ENCODE peak calls at places on chromosomes 3 and 15, in six cellular contexts. Z, J, I, K, W and G are unnamed samples.
A peak's percentile ranks its signal among the peaks of the same experiment; 100 is the strongest.

GRCh38 chr3:177804032-177804431 is 606.8 kb upstream of the TBL1XR1 start:
- DNase-seq in I (no peak), W (no peak), K (no peak), Z (no peak), J (no peak), G (no peak)

GRCh38 chr3:6392123-6392522 is 468.8 kb upstream of the GRM7 start:
- DNase-seq in K (no peak), Z (no peak), W (no peak), J (no peak), I (no peak), G (no peak)

GRCh38 chr15:75455982-75456531 is 4.6 kb upstream of the SIN3A start:
- DNase-seq in Z (peak; percentile 65), J (peak; percentile 12), W (no peak), I (no peak), K (peak; percentile 69), G (peak; percentile 77)

GRCh38 chr3:136195258-136196063 is 674 bp downstream of the MSL2 start:
- DNase-seq in Z (peak; percentile 80), J (peak; percentile 22), I (peak; percentile 58), K (peak; percentile 63), W (no peak), G (peak; percentile 88)

GRCh38 chr15:71357357-71357756 is 242.1 kb downstream of the THSD4 start:
- DNase-seq in J (no peak), I (peak; percentile 51), W (no peak), K (peak; percentile 54), Z (no peak), G (no peak)

GRCh38 chr15:40582726-40583246 is 11.3 kb upstream of the KNL1 start:
- DNase-seq in Z (no peak), W (no peak), J (peak; percentile 86), I (no peak), K (peak; percentile 18), G (peak; percentile 4)

GRCh38 chr3:45986303-45986982 is 9.2 kb downstream of the FYCO1 start:
- DNase-seq in Z (peak; percentile 91), W (peak; percentile 69), K (peak; percentile 42), J (no peak), I (peak; percentile 57), G (peak; percentile 85)

GRCh38 chr3:126999383-126999782 is 16.5 kb downstream of the PLXNA1 start:
- DNase-seq in W (no peak), J (no peak), I (no peak), K (no peak), Z (no peak), G (no peak)

GRCh38 chr15:57697588-57697987 is 8.9 kb upstream of the POLR2M start:
- DNase-seq in J (no peak), W (no peak), Z (peak; percentile 17), I (no peak), K (no peak), G (peak; percentile 50)

GRCh38 chr3:88031543-88032148 is 27.2 kb downstream of the CGGBP1 start:
- DNase-seq in W (no peak), I (no peak), K (peak; percentile 8), Z (peak; percentile 65), J (no peak), G (peak; percentile 66)

DNA sequence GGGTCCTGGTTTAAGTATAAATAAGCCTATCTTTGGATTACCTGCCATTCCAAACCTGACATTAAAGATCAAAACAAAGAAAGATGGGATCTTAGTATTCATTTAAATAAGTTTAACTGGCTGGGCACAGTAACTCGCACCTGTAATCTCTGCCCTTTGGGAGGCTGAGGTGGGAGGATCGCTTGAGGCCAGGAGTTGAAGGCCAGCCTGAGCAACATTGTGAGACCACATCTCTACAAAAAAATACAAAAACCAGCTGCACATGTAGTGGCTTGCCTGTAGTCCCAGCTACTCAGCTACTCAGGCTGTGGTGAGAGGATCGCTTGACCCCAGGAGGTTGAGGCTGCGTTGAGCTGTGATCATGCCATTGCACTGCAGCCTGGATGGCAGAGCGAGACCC is 176.9 kb downstream of the FNDC3B start:
- DNase-seq in I (no peak), Z (no peak), K (no peak), W (no peak), J (no peak), G (no peak)
- H3K4me1 ChIP-seq in I (peaks cover 84% of the 10 kb centered on the region), Z (peaks cover 4% of the 10 kb centered on the region), K (peaks cover 31% of the 10 kb centered on the region), W (peaks cover 48% of the 10 kb centered on the region), J (peaks cover 5% of the 10 kb centered on the region), G (peaks cover 62% of the 10 kb centered on the region)

GRCh38 chr15:49042165-49042564 is 4.1 kb downstream of the SECISBP2L start:
- DNase-seq in I (no peak), W (no peak), J (no peak), K (no peak), Z (no peak), G (no peak)

GRCh38 chr15:49041406-49041805 is 4.8 kb downstream of the SECISBP2L start:
- DNase-seq in W (no peak), K (no peak), Z (no peak), J (no peak), I (no peak), G (peak; percentile 25)

GRCh38 chr15:49037546-49037940 is 8.7 kb downstream of the SECISBP2L start:
- DNase-seq in J (no peak), Z (peak; percentile 25), W (no peak), K (no peak), I (no peak), G (peak; percentile 13)

GRCh38 chr15:49038382-49038781 is 7.9 kb downstream of the SECISBP2L start:
- DNase-seq in W (no peak), J (no peak), K (peak; percentile 8), I (no peak), Z (no peak), G (peak; percentile 67)

DNA sequence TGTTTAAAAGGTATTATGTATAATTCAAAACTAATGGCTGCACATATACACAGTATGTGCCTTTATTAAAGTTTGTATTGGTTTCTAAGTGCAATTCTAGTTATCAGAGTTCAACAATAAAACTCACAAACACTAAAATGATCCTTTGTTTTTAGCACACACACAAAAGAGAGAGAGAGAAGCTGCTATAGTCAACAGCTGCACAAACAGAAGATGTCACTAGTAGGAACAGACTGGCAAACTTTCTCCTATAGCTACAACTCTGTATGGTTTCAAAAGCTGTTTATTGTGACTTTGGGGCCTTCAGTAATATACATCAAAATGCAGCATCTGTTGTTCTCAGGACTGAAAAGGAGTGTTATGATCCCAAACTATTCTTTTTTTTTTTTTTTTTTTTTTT is 6.1 kb downstream of the SECISBP2L start:
- DNase-seq in I (no peak), Z (no peak), W (no peak), K (no peak), J (no peak), G (no peak)
- H3K4me1 ChIP-seq in I (peaks cover 82% of the 10 kb centered on the region), Z (no peaks in the 10 kb centered on the region), W (peaks cover 19% of the 10 kb centered on the region), K (peaks cover 23% of the 10 kb centered on the region), J (peaks cover 4% of the 10 kb centered on the region), G (peaks cover 57% of the 10 kb centered on the region)

GRCh38 chr3:118990818-118991560 is 43.7 kb downstream of the IGSF11 start:
- DNase-seq in K (no peak), W (no peak), I (no peak), Z (no peak), J (no peak), G (no peak)
- H3K4me1 ChIP-seq in K (no peaks in the 10 kb centered on the region), W (no peaks in the 10 kb centered on the region), I (peaks cover 26% of the 10 kb centered on the region), Z (no peaks in the 10 kb centered on the region), J (no peaks in the 10 kb centered on the region), G (no peaks in the 10 kb centered on the region)

GRCh38 chr3:43872301-43872700 is 181.6 kb downstream of the ABHD5 start:
- DNase-seq in J (no peak), W (peak; percentile 67), Z (peak; percentile 84), I (no peak), K (no peak), G (peak; percentile 89)
- H3K4me1 ChIP-seq in J (peaks cover 11% of the 10 kb centered on the region), W (peaks cover 56% of the 10 kb centered on the region), Z (peaks cover 27% of the 10 kb centered on the region), I (no peaks in the 10 kb centered on the region), K (no peaks in the 10 kb centered on the region), G (peaks cover 66% of the 10 kb centered on the region)

DNA sequence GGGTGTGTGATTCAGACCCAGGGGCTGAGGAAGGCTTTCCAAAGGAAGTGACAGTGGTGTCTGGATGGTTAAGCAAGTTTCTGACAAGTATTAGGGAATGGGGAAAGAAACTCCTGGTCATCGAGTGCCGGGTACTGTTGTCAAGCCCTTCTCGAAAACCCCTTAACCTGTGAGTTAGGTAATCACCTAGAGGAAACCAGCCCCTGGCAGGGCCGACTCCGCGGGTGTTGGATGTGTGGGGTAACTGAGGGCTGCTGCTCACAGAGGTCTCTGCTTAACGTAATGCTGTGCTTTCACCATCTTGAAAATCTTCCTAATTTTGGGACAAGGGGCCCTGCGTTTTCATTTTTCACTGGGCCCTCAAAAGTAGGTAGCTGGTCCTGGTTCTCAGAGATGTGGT is 66.9 kb downstream of the SMAD6 start:
- DNase-seq in J (no peak), W (no peak), I (no peak), Z (no peak), K (no peak), G (no peak)
- H3K4me1 ChIP-seq in J (peaks cover 81% of the 10 kb centered on the region), W (peaks cover 89% of the 10 kb centered on the region), I (peaks cover 80% of the 10 kb centered on the region), Z (peaks cover 42% of the 10 kb centered on the region), K (peaks cover 48% of the 10 kb centered on the region), G (peaks cover 42% of the 10 kb centered on the region)

GRCh38 chr3:170062068-170062467 is 24.3 kb downstream of the GPR160 start:
- DNase-seq in K (no peak), Z (no peak), I (no peak), J (no peak), W (no peak), G (no peak)
- H3K4me1 ChIP-seq in K (no peaks in the 10 kb centered on the region), Z (peaks cover 3% of the 10 kb centered on the region), I (no peaks in the 10 kb centered on the region), J (no peaks in the 10 kb centered on the region), W (no peaks in the 10 kb centered on the region), G (no peaks in the 10 kb centered on the region)

GRCh38 chr3:13045904-13046568 is 27.2 kb downstream of the IQSEC1 start:
- DNase-seq in J (no peak), W (no peak), I (no peak), Z (no peak), K (peak; percentile 20), G (no peak)
- H3K4me1 ChIP-seq in J (no peaks in the 10 kb centered on the region), W (no peaks in the 10 kb centered on the region), I (peaks cover 20% of the 10 kb centered on the region), Z (peaks cover 3% of the 10 kb centered on the region), K (no peaks in the 10 kb centered on the region), G (no peaks in the 10 kb centered on the region)

DNA sequence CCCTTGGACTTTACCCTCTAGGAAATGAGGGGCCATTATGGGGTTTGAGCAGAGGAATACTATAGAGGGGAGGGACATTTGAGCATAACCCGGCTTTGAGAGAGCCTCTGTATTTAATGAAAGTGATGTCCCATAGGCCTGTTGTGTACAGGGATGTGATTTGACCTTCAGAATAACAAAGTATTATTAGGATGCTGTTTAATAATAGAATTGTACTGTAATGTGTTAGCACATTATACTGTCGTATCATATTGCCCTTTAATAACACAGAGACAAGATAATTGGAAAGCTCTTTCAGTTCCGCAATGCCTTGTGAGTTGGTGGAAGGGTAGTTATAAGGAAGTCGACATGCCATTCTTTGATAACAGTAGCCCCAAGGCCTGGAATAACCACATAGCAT is 328.3 kb downstream of the RYR3 start:
- DNase-seq in Z (no peak), I (no peak), K (no peak), J (no peak), W (no peak), G (no peak)
- H3K4me1 ChIP-seq in Z (no peaks in the 10 kb centered on the region), I (no peaks in the 10 kb centered on the region), K (no peaks in the 10 kb centered on the region), J (no peaks in the 10 kb centered on the region), W (no peaks in the 10 kb centered on the region), G (no peaks in the 10 kb centered on the region)

GRCh38 chr3:150666167-150666566 is 37.6 kb downstream of the ERICH6 start:
- DNase-seq in Z (no peak), I (no peak), K (no peak), W (no peak), J (no peak), G (no peak)
- H3K4me1 ChIP-seq in Z (no peaks in the 10 kb centered on the region), I (no peaks in the 10 kb centered on the region), K (no peaks in the 10 kb centered on the region), W (no peaks in the 10 kb centered on the region), J (no peaks in the 10 kb centered on the region), G (no peaks in the 10 kb centered on the region)

GRCh38 chr3:194080913-194081800 is 54.8 kb upstream of the HES1 start:
- DNase-seq in K (peak; percentile 62), Z (no peak), I (no peak), J (no peak), W (no peak), G (no peak)
- H3K4me1 ChIP-seq in K (peaks cover 19% of the 10 kb centered on the region), Z (peaks cover 20% of the 10 kb centered on the region), I (peaks cover 20% of the 10 kb centered on the region), J (no peaks in the 10 kb centered on the region), W (peaks cover 30% of the 10 kb centered on the region), G (peaks cover 12% of the 10 kb centered on the region)